ENCODE peak calls at places on chromosomes 4 and X, in six cellular contexts. One of them, this sample, is unnamed. For H3K4me1 and H3K36me3, the result is how much of the 10 kb centered on the place peaks cover.

GRCh38 chr4:3780347-3781171 is 14.4 kb downstream of the ADRA2C start:
- DNase-seq in cardiac muscle cell: no peak
- DNase-seq in body of pancreas: peak
- DNase-seq in upper lobe of left lung: no peak
- DNase-seq in psoas muscle: no peak
- DNase-seq in IMR-90: no peak
- DNase-seq in this sample: no peak

GRCh38 chrX:17377047-17377692 is 2.2 kb downstream of the NHS start:
- DNase-seq in body of pancreas: peak
- DNase-seq in upper lobe of left lung: peak
- DNase-seq in IMR-90: peak
- DNase-seq in cardiac muscle cell: peak
- DNase-seq in psoas muscle: peak
- DNase-seq in this sample: no peak

GRCh38 chrX:70480660-70481018 is 36.0 kb downstream of the DLG3 start:
- DNase-seq in body of pancreas: no peak
- DNase-seq in cardiac muscle cell: peak
- DNase-seq in IMR-90: no peak
- DNase-seq in upper lobe of left lung: no peak
- DNase-seq in psoas muscle: no peak
- DNase-seq in this sample: no peak

GRCh38 chrX:140733766-140734342 is 24.3 kb downstream of the LINC00632 start:
- DNase-seq in psoas muscle: no peak
- DNase-seq in body of pancreas: peak
- DNase-seq in cardiac muscle cell: peak
- DNase-seq in upper lobe of left lung: no peak
- DNase-seq in IMR-90: peak
- DNase-seq in this sample: peak

GRCh38 chr4:2075987-2076907 is 17.1 kb downstream of the NAT8L start:
- DNase-seq in cardiac muscle cell: no peak
- DNase-seq in body of pancreas: no peak
- DNase-seq in upper lobe of left lung: peak
- DNase-seq in psoas muscle: no peak
- DNase-seq in IMR-90: no peak
- DNase-seq in this sample: no peak

GRCh38 chr4:105548483-105548882 is 3.9 kb upstream of the ARHGEF38 start:
- DNase-seq in cardiac muscle cell: no peak
- DNase-seq in psoas muscle: no peak
- DNase-seq in upper lobe of left lung: no peak
- DNase-seq in IMR-90: no peak
- DNase-seq in body of pancreas: no peak
- DNase-seq in this sample: peak

GRCh38 chrX:42188730-42189129 is 265.4 kb upstream of the CASK start:
- DNase-seq in cardiac muscle cell: no peak
- DNase-seq in IMR-90: no peak
- DNase-seq in body of pancreas: no peak
- DNase-seq in psoas muscle: no peak
- DNase-seq in upper lobe of left lung: no peak
- DNase-seq in this sample: no peak

GRCh38 chrX:135328421-135329005 is 19.2 kb downstream of the ETDC start:
- DNase-seq in body of pancreas: no peak
- DNase-seq in upper lobe of left lung: no peak
- DNase-seq in cardiac muscle cell: no peak
- DNase-seq in IMR-90: peak
- DNase-seq in psoas muscle: no peak
- DNase-seq in this sample: no peak

GRCh38 chr4:96913437-96914075 is 1073.7 kb downstream of the PDHA2 start:
- DNase-seq in upper lobe of left lung: no peak
- DNase-seq in body of pancreas: no peak
- DNase-seq in IMR-90: no peak
- DNase-seq in psoas muscle: no peak
- DNase-seq in cardiac muscle cell: peak
- DNase-seq in this sample: no peak

GRCh38 chr4:41750624-41751324 is 2.2 kb upstream of the PHOX2B start:
- DNase-seq in cardiac muscle cell: no peak
- DNase-seq in psoas muscle: no peak
- DNase-seq in IMR-90: no peak
- DNase-seq in body of pancreas: no peak
- DNase-seq in upper lobe of left lung: peak
- DNase-seq in this sample: no peak

GRCh38 chr4:1726146-1726934 is 5.0 kb downstream of the TACC3 start:
- DNase-seq in body of pancreas: peak
- DNase-seq in cardiac muscle cell: peak
- DNase-seq in psoas muscle: peak
- DNase-seq in IMR-90: peak
- DNase-seq in upper lobe of left lung: peak
- DNase-seq in this sample: peak

GRCh38 chrX:23332101-23332887 is 2.4 kb upstream of the PTCHD1 start:
- DNase-seq in body of pancreas: no peak
- DNase-seq in upper lobe of left lung: peak
- DNase-seq in IMR-90: no peak
- DNase-seq in cardiac muscle cell: no peak
- DNase-seq in psoas muscle: no peak
- DNase-seq in this sample: no peak

GRCh38 chr4:9825049-9825448 is 43.6 kb downstream of the DRD5 start:
- DNase-seq in IMR-90: no peak
- DNase-seq in psoas muscle: no peak
- DNase-seq in body of pancreas: no peak
- DNase-seq in cardiac muscle cell: no peak
- DNase-seq in upper lobe of left lung: no peak
- DNase-seq in this sample: no peak

GRCh38 chr4:5721923-5722322 is 10.9 kb downstream of the EVC start:
- DNase-seq in IMR-90: no peak
- DNase-seq in body of pancreas: no peak
- DNase-seq in upper lobe of left lung: no peak
- DNase-seq in psoas muscle: no peak
- DNase-seq in cardiac muscle cell: no peak
- DNase-seq in this sample: no peak

GRCh38 chr4:19300213-19300612 is 951.5 kb upstream of the SLIT2 start:
- DNase-seq in IMR-90: peak
- DNase-seq in body of pancreas: no peak
- DNase-seq in upper lobe of left lung: no peak
- DNase-seq in cardiac muscle cell: no peak
- DNase-seq in psoas muscle: no peak
- DNase-seq in this sample: no peak

GRCh38 chr4:140158234-140159030 is 4.4 kb upstream of the MAML3 start:
- DNase-seq in cardiac muscle cell: peak
- DNase-seq in psoas muscle: no peak
- DNase-seq in upper lobe of left lung: no peak
- DNase-seq in IMR-90: peak
- DNase-seq in body of pancreas: peak
- DNase-seq in this sample: peak

GRCh38 chrX:131747173-131747572 is 203.3 kb downstream of the OR13H1 start:
- DNase-seq in psoas muscle: peak
- DNase-seq in upper lobe of left lung: no peak
- DNase-seq in IMR-90: peak
- DNase-seq in cardiac muscle cell: no peak
- DNase-seq in body of pancreas: peak
- DNase-seq in this sample: no peak

GRCh38 chrX:37347420-37347819 is 1.7 kb upstream of the PRRG1 start:
- DNase-seq in IMR-90: peak
- DNase-seq in upper lobe of left lung: no peak
- DNase-seq in body of pancreas: no peak
- DNase-seq in psoas muscle: no peak
- DNase-seq in cardiac muscle cell: peak
- DNase-seq in this sample: peak

GRCh38 chr4:138406881-138407280 is 164.7 kb upstream of the SLC7A11 start:
- DNase-seq in body of pancreas: no peak
- DNase-seq in IMR-90: peak
- DNase-seq in cardiac muscle cell: peak
- DNase-seq in upper lobe of left lung: no peak
- DNase-seq in psoas muscle: no peak
- DNase-seq in this sample: no peak

GRCh38 chr4:86825511-86825910 is 23.7 kb downstream of the SLC10A6 start:
- DNase-seq in upper lobe of left lung: no peak
- DNase-seq in psoas muscle: no peak
- DNase-seq in cardiac muscle cell: no peak
- DNase-seq in body of pancreas: no peak
- DNase-seq in IMR-90: peak
- DNase-seq in this sample: no peak

GRCh38 chrX:12975999-12976558 is 1.2 kb downstream of the TMSB4X start:
- DNase-seq in IMR-90: peak
- DNase-seq in psoas muscle: peak
- DNase-seq in body of pancreas: peak
- DNase-seq in cardiac muscle cell: peak
- DNase-seq in upper lobe of left lung: peak
- DNase-seq in this sample: peak

GRCh38 chrX:107628662-107629532 is 587 bp downstream of the PRPS1 start:
- DNase-seq in upper lobe of left lung: no peak
- DNase-seq in IMR-90: peak
- DNase-seq in cardiac muscle cell: peak
- DNase-seq in body of pancreas: peak
- DNase-seq in psoas muscle: peak
- DNase-seq in this sample: peak

GRCh38 chr4:184097240-184097619 is 120.4 kb downstream of the ENPP6 start:
- DNase-seq in IMR-90: no peak
- DNase-seq in body of pancreas: no peak
- DNase-seq in upper lobe of left lung: peak
- DNase-seq in cardiac muscle cell: peak
- DNase-seq in psoas muscle: peak
- DNase-seq in this sample: peak

GRCh38 chr4:98566491-98567008 is 91.9 kb downstream of the TSPAN5 start:
- DNase-seq in psoas muscle: no peak
- DNase-seq in upper lobe of left lung: no peak
- DNase-seq in IMR-90: peak
- DNase-seq in body of pancreas: no peak
- DNase-seq in cardiac muscle cell: peak
- DNase-seq in this sample: no peak

GRCh38 chr4:15913631-15913970 is 24.9 kb downstream of the FGFBP1 start:
- DNase-seq in cardiac muscle cell: peak
- DNase-seq in body of pancreas: no peak
- DNase-seq in psoas muscle: no peak
- DNase-seq in IMR-90: peak
- DNase-seq in upper lobe of left lung: no peak
- DNase-seq in this sample: no peak

GRCh38 chr4:150021483-150021882 is 56.8 kb upstream of the DCLK2 start:
- DNase-seq in upper lobe of left lung: no peak
- DNase-seq in IMR-90: no peak
- DNase-seq in body of pancreas: no peak
- DNase-seq in cardiac muscle cell: no peak
- DNase-seq in psoas muscle: no peak
- DNase-seq in this sample: no peak

GRCh38 chr4:23906839-23907238 is 17.0 kb upstream of the PPARGC1A start:
- DNase-seq in upper lobe of left lung: no peak
- DNase-seq in psoas muscle: no peak
- DNase-seq in body of pancreas: no peak
- DNase-seq in cardiac muscle cell: no peak
- DNase-seq in IMR-90: no peak
- DNase-seq in this sample: no peak

GRCh38 chr4:91622925-91623600 is 680.7 kb upstream of the GRID2 start:
- DNase-seq in psoas muscle: no peak
- DNase-seq in upper lobe of left lung: no peak
- DNase-seq in cardiac muscle cell: no peak
- DNase-seq in body of pancreas: no peak
- DNase-seq in IMR-90: no peak
- DNase-seq in this sample: no peak

GRCh38 chrX:133981908-133982307 is 3.5 kb downstream of the GPC3 start:
- DNase-seq in cardiac muscle cell: no peak
- DNase-seq in psoas muscle: no peak
- DNase-seq in body of pancreas: no peak
- DNase-seq in IMR-90: no peak
- DNase-seq in upper lobe of left lung: no peak
- DNase-seq in this sample: no peak

GRCh38 chr4:30956891-30957290 is 236.7 kb downstream of the PCDH7 start:
- DNase-seq in upper lobe of left lung: no peak
- DNase-seq in body of pancreas: no peak
- DNase-seq in psoas muscle: no peak
- DNase-seq in cardiac muscle cell: no peak
- DNase-seq in IMR-90: no peak
- DNase-seq in this sample: no peak
- H3K4me1 ChIP-seq in upper lobe of left lung: under half
- H3K4me1 ChIP-seq in body of pancreas: under half
- H3K4me1 ChIP-seq in psoas muscle: under half
- H3K4me1 ChIP-seq in cardiac muscle cell: under half
- H3K4me1 ChIP-seq in IMR-90: under half
- H3K4me1 ChIP-seq in this sample: under half

GRCh38 chr4:38983756-38984647 is 48.2 kb downstream of the TMEM156 start:
- DNase-seq in cardiac muscle cell: peak
- DNase-seq in IMR-90: peak
- DNase-seq in psoas muscle: no peak
- DNase-seq in upper lobe of left lung: no peak
- DNase-seq in body of pancreas: no peak
- DNase-seq in this sample: peak
- H3K36me3 ChIP-seq in cardiac muscle cell: under half
- H3K36me3 ChIP-seq in IMR-90: under half
- H3K36me3 ChIP-seq in psoas muscle: under half
- H3K36me3 ChIP-seq in upper lobe of left lung: under half
- H3K36me3 ChIP-seq in body of pancreas: under half
- H3K36me3 ChIP-seq in this sample: under half

GRCh38 chrX:101081257-101081656 is 2.6 kb downstream of the TMEM35A start:
- DNase-seq in body of pancreas: no peak
- DNase-seq in IMR-90: no peak
- DNase-seq in cardiac muscle cell: no peak
- DNase-seq in psoas muscle: no peak
- DNase-seq in upper lobe of left lung: no peak
- DNase-seq in this sample: no peak

GRCh38 chrX:101079223-101079622 is 544 bp downstream of the TMEM35A start:
- DNase-seq in IMR-90: peak
- DNase-seq in psoas muscle: no peak
- DNase-seq in upper lobe of left lung: no peak
- DNase-seq in body of pancreas: no peak
- DNase-seq in cardiac muscle cell: no peak
- DNase-seq in this sample: no peak

GRCh38 chrX:101079736-101080135 is 1.1 kb downstream of the TMEM35A start:
- DNase-seq in upper lobe of left lung: no peak
- DNase-seq in body of pancreas: no peak
- DNase-seq in IMR-90: no peak
- DNase-seq in cardiac muscle cell: no peak
- DNase-seq in psoas muscle: no peak
- DNase-seq in this sample: no peak

GRCh38 chrX:101080326-101080725 is 1.6 kb downstream of the TMEM35A start:
- DNase-seq in cardiac muscle cell: no peak
- DNase-seq in upper lobe of left lung: no peak
- DNase-seq in psoas muscle: no peak
- DNase-seq in IMR-90: no peak
- DNase-seq in body of pancreas: no peak
- DNase-seq in this sample: no peak

GRCh38 chrX:101078716-101079115 is at the start of gene TMEM35A:
- DNase-seq in upper lobe of left lung: no peak
- DNase-seq in cardiac muscle cell: peak
- DNase-seq in body of pancreas: no peak
- DNase-seq in psoas muscle: no peak
- DNase-seq in IMR-90: peak
- DNase-seq in this sample: peak
- H3K4me3 ChIP-seq in upper lobe of left lung: peak
- H3K4me3 ChIP-seq in cardiac muscle cell: peak
- H3K4me3 ChIP-seq in body of pancreas: no peak
- H3K4me3 ChIP-seq in psoas muscle: peak
- H3K4me3 ChIP-seq in IMR-90: peak
- H3K4me3 ChIP-seq in this sample: peak

DNA sequence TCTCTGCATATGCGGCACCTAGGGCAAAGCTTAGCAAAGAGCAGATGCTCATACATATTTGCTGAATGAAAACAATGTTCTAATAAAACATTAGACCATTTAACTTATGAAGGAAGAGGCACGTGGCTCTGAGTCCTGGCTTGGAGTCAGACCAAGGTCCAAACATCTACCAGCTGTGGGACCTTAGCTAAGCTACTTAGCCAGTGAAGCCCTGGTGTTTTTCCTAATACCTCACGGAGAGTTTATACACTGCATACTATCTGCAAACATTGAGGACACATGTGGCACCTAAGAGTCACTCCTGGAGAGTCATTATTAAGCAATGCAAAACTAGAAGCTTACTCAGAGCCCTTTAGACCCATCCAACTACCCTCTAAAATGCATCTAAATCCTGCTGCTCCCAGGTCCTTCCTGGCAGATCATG is 9.0 kb downstream of the PDGFC start:
- DNase-seq in body of pancreas: peak
- DNase-seq in IMR-90: peak
- DNase-seq in psoas muscle: no peak
- DNase-seq in cardiac muscle cell: peak
- DNase-seq in upper lobe of left lung: no peak
- DNase-seq in this sample: no peak
- H3K4me1 ChIP-seq in body of pancreas: under half
- H3K4me1 ChIP-seq in IMR-90: under half
- H3K4me1 ChIP-seq in psoas muscle: under half
- H3K4me1 ChIP-seq in cardiac muscle cell: under half
- H3K4me1 ChIP-seq in upper lobe of left lung: under half
- H3K4me1 ChIP-seq in this sample: under half